ENCODE peak calls at places on chromosomes 6 and 20, in four cellular contexts. V, M, O and T are unnamed samples.

GRCh38 chr20:23189341-23189740 is 103.2 kb upstream of the CD93 start:
- DNase-seq in V (no peak), M (no peak), O (no peak), T (no peak)

GRCh38 chr20:33559994-33560393 is 70.1 kb downstream of the CBFA2T2 start:
- DNase-seq in V (no peak), M (no peak), O (no peak), T (no peak)

GRCh38 chr20:57936636-57937310 is 227.0 kb upstream of the PMEPA1 start:
- DNase-seq in V (no peak), M (no peak), O (no peak), T (no peak)

GRCh38 chr6:31464252-31465184 is 33.4 kb upstream of the MICB start:
- DNase-seq in V (no peak), M (no peak), O (no peak), T (no peak)

GRCh38 chr20:2750343-2751251 is 49.8 kb downstream of the CPXM1 start:
- DNase-seq in V (peak), M (peak), O (no peak), T (no peak)

GRCh38 chr6:151434369-151434768 is 17.6 kb downstream of the RMND1 start:
- DNase-seq in V (no peak), M (no peak), O (no peak), T (no peak)

GRCh38 chr6:170080828-170081368 is 210.0 kb downstream of the DLL1 start:
- DNase-seq in V (no peak), M (no peak), O (no peak), T (no peak)

GRCh38 chr6:137740967-137741761 is 125.9 kb upstream of the TNFAIP3 start:
- DNase-seq in V (no peak), M (no peak), O (no peak), T (no peak)

GRCh38 chr6:117191448-117191847 is 73.9 kb upstream of the VGLL2 start:
- DNase-seq in V (no peak), M (no peak), O (no peak), T (no peak)

GRCh38 chr6:134550604-134551003 is 232.7 kb upstream of the SGK1 start:
- DNase-seq in V (no peak), M (no peak), O (no peak), T (no peak)

GRCh38 chr6:133179483-133179882 is 61.7 kb upstream of the EYA4 start:
- DNase-seq in V (no peak), M (no peak), O (no peak), T (no peak)

GRCh38 chr6:157980288-157981131 is 1.2 kb upstream of the SYNJ2 start:
- DNase-seq in V (peak), M (no peak), O (no peak), T (no peak)

GRCh38 chr20:38127011-38127621 is 38.0 kb downstream of the TGM2 start:
- DNase-seq in V (no peak), M (peak), O (no peak), T (no peak)

GRCh38 chr20:44033873-44034272 is 119.2 kb downstream of the TOX2 start:
- DNase-seq in V (no peak), M (no peak), O (no peak), T (no peak)

GRCh38 chr6:137001287-137001976 is 43.3 kb downstream of the IL20RA start:
- DNase-seq in V (no peak), M (no peak), O (no peak), T (no peak)

GRCh38 chr20:57814529-57814928 is 104.7 kb upstream of the PMEPA1 start:
- DNase-seq in V (no peak), M (no peak), O (no peak), T (no peak)

GRCh38 chr6:70371454-70372105 is 41.7 kb upstream of the FAM135A start:
- DNase-seq in V (peak), M (peak), O (no peak), T (no peak)

GRCh38 chr6:121759370-121759769 is 323.9 kb downstream of the GJA1 start:
- DNase-seq in V (no peak), M (no peak), O (no peak), T (no peak)
- TF ChIP-seq POLR2AphosphoS5 in V (no peak), M (no peak), O (no peak), T (no peak)

DNA sequence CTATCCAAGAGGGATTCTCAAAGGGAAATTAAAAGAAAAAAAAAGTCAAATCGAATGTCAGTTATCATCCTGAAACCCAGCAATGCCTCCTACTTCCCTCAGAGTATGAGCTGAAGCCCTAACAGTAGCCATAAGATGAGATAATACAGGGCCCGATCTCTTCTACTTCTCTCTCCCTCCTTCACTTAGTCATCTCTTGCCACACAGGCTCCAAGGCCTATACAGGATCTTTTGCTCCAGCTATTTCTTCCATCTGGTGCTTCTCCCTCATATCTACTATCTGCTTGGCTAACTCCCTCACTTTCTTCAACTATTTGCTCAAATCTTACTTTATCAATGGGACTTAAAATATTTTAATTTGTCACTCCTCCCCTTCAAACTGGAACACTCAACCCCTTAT is 215.3 kb downstream of the RNGTT start:
- DNase-seq in V (no peak), M (no peak), O (no peak), T (no peak)
- TF ChIP-seq SPI1 in V (no peak), M (no peak), O (no peak), T (no peak)

DNA sequence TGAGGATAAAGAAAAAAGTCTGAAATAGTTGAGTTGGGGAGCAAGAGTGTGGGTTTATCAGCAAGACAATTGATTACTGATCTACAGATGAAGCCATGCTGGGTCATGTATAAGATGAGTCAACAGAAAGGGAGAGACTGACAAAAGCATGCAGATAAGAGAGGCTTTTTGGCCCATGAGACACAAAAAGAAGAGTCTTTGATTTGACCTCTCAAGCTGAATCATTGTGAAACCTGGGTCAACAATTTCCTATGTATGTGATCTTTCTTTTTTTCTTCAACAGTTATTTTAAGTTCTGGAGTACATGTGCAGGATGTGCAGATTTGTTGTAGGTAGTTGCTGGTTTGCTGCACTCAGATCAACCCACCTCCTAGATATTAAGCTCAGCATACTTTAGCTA is 15.9 kb downstream of the RIMS1 start:
- DNase-seq in V (no peak), M (no peak), O (peak), T (no peak)
- TF ChIP-seq POLR2AphosphoS5 in V (no peak), M (no peak), O (no peak), T (no peak)

GRCh38 chr20:17995967-17996819 is 27.4 kb downstream of the MGME1 start:
- DNase-seq in V (peak), M (peak), O (no peak), T (no peak)
- TF ChIP-seq SPI1 in V (no peak), M (no peak), O (no peak), T (no peak)

GRCh38 chr6:37695273-37695672 is 2.4 kb downstream of the MDGA1 start:
- DNase-seq in V (no peak), M (no peak), O (no peak), T (no peak)
- TF ChIP-seq POLR2AphosphoS5 in V (no peak), M (no peak), O (no peak), T (no peak)

GRCh38 chr6:3747100-3747737 is 4.3 kb downstream of the PXDC1 start:
- DNase-seq in V (no peak), M (no peak), O (no peak), T (no peak)

GRCh38 chr6:3745566-3746118 is 5.9 kb downstream of the PXDC1 start:
- DNase-seq in V (peak), M (no peak), O (no peak), T (no peak)

GRCh38 chr6:3746696-3747095 is 4.8 kb downstream of the PXDC1 start:
- DNase-seq in V (no peak), M (no peak), O (no peak), T (no peak)

GRCh38 chr6:3744901-3745470 is 6.5 kb downstream of the PXDC1 start:
- DNase-seq in V (no peak), M (no peak), O (no peak), T (no peak)

DNA sequence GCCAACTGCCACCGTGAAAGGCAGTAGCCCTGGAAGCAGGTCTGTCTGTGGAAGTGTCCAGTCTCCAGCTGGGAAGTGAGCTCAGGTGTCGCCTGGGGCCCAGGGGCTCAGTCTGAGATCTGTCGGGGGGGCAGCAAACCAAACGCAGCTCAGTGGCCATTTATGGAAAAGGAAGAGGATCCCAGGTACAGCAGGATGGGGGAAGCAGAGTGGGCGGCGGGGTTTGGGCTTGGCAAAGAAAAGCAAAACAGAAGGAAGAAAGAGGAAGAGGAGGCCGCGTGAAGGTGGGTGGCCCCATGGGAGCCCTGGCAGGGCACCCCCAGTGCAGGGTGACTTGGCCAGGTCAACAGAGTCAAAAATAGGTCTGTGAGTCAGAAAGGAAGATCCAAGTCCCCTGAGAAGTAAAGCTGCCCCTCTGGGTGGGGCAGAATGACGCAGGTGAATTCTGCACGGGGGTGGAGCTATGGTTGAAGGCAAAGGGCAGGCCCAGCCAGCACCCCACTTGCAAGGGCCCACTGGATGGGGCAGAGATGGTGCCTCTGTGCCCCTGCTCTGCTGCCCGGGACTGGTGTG is 5.3 kb downstream of the PXDC1 start:
- DNase-seq in V (no peak), M (no peak), O (peak), T (no peak)
- TF ChIP-seq SPI1 in V (peak), M (peak), O (peak), T (peak)

GRCh38 chr6:72466471-72466870 is 155.4 kb upstream of the KCNQ5 start:
- DNase-seq in V (no peak), M (no peak), O (no peak), T (no peak)
- TF ChIP-seq POLR2AphosphoS5 in V (no peak), M (no peak), O (no peak), T (no peak)

GRCh38 chr6:24126586-24127192 is 674 bp downstream of the NRSN1 start:
- DNase-seq in V (peak), M (peak), O (no peak), T (peak)
- TF ChIP-seq SPI1 in V (no peak), M (no peak), O (no peak), T (no peak)